ENCODE peak calls at places on chromosome 19, in four cellular contexts. T is NCI-H2081; F is stimulated activated CD4-positive, alpha-beta T cell treated with anti-CD3 and anti-CD28 coated beads, Interleukin-4, amount 100 ng/mL, for 24 hours; Q is EH. C is an unnamed sample.

GRCh38 chr19:49387936-49388372 is at the start of gene KASH5:
- DNase-seq in T (peak; percentile 62), F (peak; percentile 79), Q (no peak), C (peak; percentile 53)

GRCh38 chr19:18493440-18494266 is 28.2 kb downstream of the ELL start:
- DNase-seq in Q (no peak), T (no peak), F (no peak), C (no peak)

GRCh38 chr19:20078696-20079095 is 896 bp downstream of the ZNF90 start:
- DNase-seq in T (no peak), F (peak; percentile 7), Q (peak; percentile 13), C (no peak)

GRCh38 chr19:42175952-42176648 is 41.4 kb downstream of the DEDD2 start:
- DNase-seq in T (peak; percentile 13), Q (peak; percentile 45), F (no peak), C (no peak)

GRCh38 chr19:52237771-52238400 is 31.5 kb upstream of the ZNF766 start:
- DNase-seq in F (peak; percentile 63), T (peak; percentile 24), Q (peak; percentile 72), C (peak; percentile 9)

GRCh38 chr19:44720945-44721344 is 22.0 kb downstream of the CEACAM16 start:
- DNase-seq in T (no peak), Q (no peak), F (no peak), C (no peak)

GRCh38 chr19:2503521-2504109 is 27.7 kb downstream of the GADD45B start:
- DNase-seq in F (peak; percentile 69), T (no peak), Q (peak; percentile 78), C (no peak)

GRCh38 chr19:708154-709141 is at the start of gene PALM:
- DNase-seq in Q (no peak), F (no peak), T (peak; percentile 43), C (no peak)

GRCh38 chr19:10412257-10412977 is 7.9 kb upstream of the PDE4A start:
- DNase-seq in F (no peak), Q (peak; percentile 35), T (no peak), C (peak; percentile 51)

GRCh38 chr19:33988601-33989000 is 183.7 kb upstream of the LSM14A start:
- DNase-seq in T (no peak), Q (peak; percentile 36), F (no peak), C (no peak)

C was measured in DMS153.